ENCODE peak calls at places on chromosomes 16 and 17, in eight cellular contexts. One of them, this sample, is unnamed.

GRCh38 chr16:85432606-85433005 is 180.5 kb upstream of the GSE1 start:
- DNase-seq in naive B cell: no peak
- DNase-seq in dermis microvascular lymphatic vessel endothelial cell: no peak
- DNase-seq in NB4: no peak
- DNase-seq in stimulated activated CD4-positive, alpha-beta T cell treated with anti-CD3 and anti-CD28 coated beads, TNF-alpha, amount 100 ng/mL, for 4 hours: no peak
- DNase-seq in activated gamma-delta T cell treated with Interleukin-2 at 50 U/mL for 16 hours: no peak
- DNase-seq in upper lobe of right lung: no peak
- DNase-seq in NCI-H1417: no peak
- DNase-seq in this sample: no peak

GRCh38 chr16:13863075-13863765 is 56.7 kb upstream of the ERCC4 start:
- DNase-seq in stimulated activated CD4-positive, alpha-beta T cell treated with anti-CD3 and anti-CD28 coated beads, TNF-alpha, amount 100 ng/mL, for 4 hours: no peak
- DNase-seq in naive B cell: no peak
- DNase-seq in NCI-H1417: no peak
- DNase-seq in activated gamma-delta T cell treated with Interleukin-2 at 50 U/mL for 16 hours: no peak
- DNase-seq in dermis microvascular lymphatic vessel endothelial cell: no peak
- DNase-seq in upper lobe of right lung: no peak
- DNase-seq in NB4: no peak
- DNase-seq in this sample: no peak

GRCh38 chr17:66098040-66098439 is 93.9 kb downstream of the CEP112 start:
- DNase-seq in dermis microvascular lymphatic vessel endothelial cell: no peak
- DNase-seq in NB4: no peak
- DNase-seq in activated gamma-delta T cell treated with Interleukin-2 at 50 U/mL for 16 hours: no peak
- DNase-seq in naive B cell: no peak
- DNase-seq in stimulated activated CD4-positive, alpha-beta T cell treated with anti-CD3 and anti-CD28 coated beads, TNF-alpha, amount 100 ng/mL, for 4 hours: no peak
- DNase-seq in upper lobe of right lung: no peak
- DNase-seq in NCI-H1417: no peak
- DNase-seq in this sample: no peak

GRCh38 chr17:79505199-79505598 is 105.7 kb downstream of the RBFOX3 start:
- DNase-seq in upper lobe of right lung: no peak
- DNase-seq in NB4: no peak
- DNase-seq in stimulated activated CD4-positive, alpha-beta T cell treated with anti-CD3 and anti-CD28 coated beads, TNF-alpha, amount 100 ng/mL, for 4 hours: no peak
- DNase-seq in dermis microvascular lymphatic vessel endothelial cell: no peak
- DNase-seq in naive B cell: no peak
- DNase-seq in activated gamma-delta T cell treated with Interleukin-2 at 50 U/mL for 16 hours: no peak
- DNase-seq in NCI-H1417: no peak
- DNase-seq in this sample: no peak

GRCh38 chr17:57580055-57580739 is 164.9 kb downstream of the CCDC182 start:
- DNase-seq in naive B cell: no peak
- DNase-seq in NB4: no peak
- DNase-seq in upper lobe of right lung: no peak
- DNase-seq in NCI-H1417: no peak
- DNase-seq in dermis microvascular lymphatic vessel endothelial cell: no peak
- DNase-seq in stimulated activated CD4-positive, alpha-beta T cell treated with anti-CD3 and anti-CD28 coated beads, TNF-alpha, amount 100 ng/mL, for 4 hours: no peak
- DNase-seq in activated gamma-delta T cell treated with Interleukin-2 at 50 U/mL for 16 hours: no peak
- DNase-seq in this sample: no peak

GRCh38 chr17:64406321-64407200 is 15.9 kb upstream of the PECAM1 start:
- DNase-seq in upper lobe of right lung: peak
- DNase-seq in NCI-H1417: no peak
- DNase-seq in stimulated activated CD4-positive, alpha-beta T cell treated with anti-CD3 and anti-CD28 coated beads, TNF-alpha, amount 100 ng/mL, for 4 hours: no peak
- DNase-seq in NB4: no peak
- DNase-seq in naive B cell: no peak
- DNase-seq in activated gamma-delta T cell treated with Interleukin-2 at 50 U/mL for 16 hours: no peak
- DNase-seq in dermis microvascular lymphatic vessel endothelial cell: peak
- DNase-seq in this sample: no peak

GRCh38 chr17:14360851-14361250 is 60.0 kb downstream of the HS3ST3B1 start:
- DNase-seq in stimulated activated CD4-positive, alpha-beta T cell treated with anti-CD3 and anti-CD28 coated beads, TNF-alpha, amount 100 ng/mL, for 4 hours: no peak
- DNase-seq in dermis microvascular lymphatic vessel endothelial cell: no peak
- DNase-seq in activated gamma-delta T cell treated with Interleukin-2 at 50 U/mL for 16 hours: no peak
- DNase-seq in NCI-H1417: no peak
- DNase-seq in NB4: no peak
- DNase-seq in upper lobe of right lung: no peak
- DNase-seq in naive B cell: no peak
- DNase-seq in this sample: no peak

GRCh38 chr17:48717367-48718161 is 4.8 kb downstream of the PRAC1 start:
- DNase-seq in activated gamma-delta T cell treated with Interleukin-2 at 50 U/mL for 16 hours: no peak
- DNase-seq in stimulated activated CD4-positive, alpha-beta T cell treated with anti-CD3 and anti-CD28 coated beads, TNF-alpha, amount 100 ng/mL, for 4 hours: no peak
- DNase-seq in NCI-H1417: no peak
- DNase-seq in dermis microvascular lymphatic vessel endothelial cell: no peak
- DNase-seq in naive B cell: no peak
- DNase-seq in NB4: no peak
- DNase-seq in upper lobe of right lung: no peak
- DNase-seq in this sample: no peak

GRCh38 chr17:146983-147761 is 9.8 kb downstream of the SCGB1C2 start:
- DNase-seq in NB4: no peak
- DNase-seq in NCI-H1417: no peak
- DNase-seq in activated gamma-delta T cell treated with Interleukin-2 at 50 U/mL for 16 hours: no peak
- DNase-seq in upper lobe of right lung: peak
- DNase-seq in dermis microvascular lymphatic vessel endothelial cell: no peak
- DNase-seq in naive B cell: no peak
- DNase-seq in stimulated activated CD4-positive, alpha-beta T cell treated with anti-CD3 and anti-CD28 coated beads, TNF-alpha, amount 100 ng/mL, for 4 hours: no peak
- DNase-seq in this sample: no peak

GRCh38 chr17:10699861-10700260 is 2.5 kb downstream of the ADPRM start:
- DNase-seq in upper lobe of right lung: no peak
- DNase-seq in NCI-H1417: no peak
- DNase-seq in naive B cell: peak
- DNase-seq in stimulated activated CD4-positive, alpha-beta T cell treated with anti-CD3 and anti-CD28 coated beads, TNF-alpha, amount 100 ng/mL, for 4 hours: no peak
- DNase-seq in NB4: peak
- DNase-seq in activated gamma-delta T cell treated with Interleukin-2 at 50 U/mL for 16 hours: no peak
- DNase-seq in dermis microvascular lymphatic vessel endothelial cell: no peak
- DNase-seq in this sample: no peak

GRCh38 chr17:43442711-43443110 is 41.1 kb upstream of the DHX8 start:
- DNase-seq in stimulated activated CD4-positive, alpha-beta T cell treated with anti-CD3 and anti-CD28 coated beads, TNF-alpha, amount 100 ng/mL, for 4 hours: no peak
- DNase-seq in NB4: no peak
- DNase-seq in dermis microvascular lymphatic vessel endothelial cell: no peak
- DNase-seq in upper lobe of right lung: no peak
- DNase-seq in NCI-H1417: no peak
- DNase-seq in activated gamma-delta T cell treated with Interleukin-2 at 50 U/mL for 16 hours: no peak
- DNase-seq in naive B cell: no peak
- DNase-seq in this sample: no peak

GRCh38 chr16:49660647-49661046 is 195.3 kb downstream of the ZNF423 start:
- DNase-seq in stimulated activated CD4-positive, alpha-beta T cell treated with anti-CD3 and anti-CD28 coated beads, TNF-alpha, amount 100 ng/mL, for 4 hours: no peak
- DNase-seq in activated gamma-delta T cell treated with Interleukin-2 at 50 U/mL for 16 hours: no peak
- DNase-seq in naive B cell: no peak
- DNase-seq in dermis microvascular lymphatic vessel endothelial cell: no peak
- DNase-seq in NB4: no peak
- DNase-seq in upper lobe of right lung: no peak
- DNase-seq in NCI-H1417: no peak
- DNase-seq in this sample: no peak

GRCh38 chr16:1059310-1059709 is 13.2 kb upstream of the SSTR5 start:
- DNase-seq in NCI-H1417: no peak
- DNase-seq in NB4: no peak
- DNase-seq in naive B cell: no peak
- DNase-seq in stimulated activated CD4-positive, alpha-beta T cell treated with anti-CD3 and anti-CD28 coated beads, TNF-alpha, amount 100 ng/mL, for 4 hours: no peak
- DNase-seq in dermis microvascular lymphatic vessel endothelial cell: no peak
- DNase-seq in upper lobe of right lung: no peak
- DNase-seq in activated gamma-delta T cell treated with Interleukin-2 at 50 U/mL for 16 hours: no peak
- DNase-seq in this sample: no peak

GRCh38 chr16:995087-995486 is 13.5 kb downstream of the SOX8 start:
- DNase-seq in activated gamma-delta T cell treated with Interleukin-2 at 50 U/mL for 16 hours: no peak
- DNase-seq in stimulated activated CD4-positive, alpha-beta T cell treated with anti-CD3 and anti-CD28 coated beads, TNF-alpha, amount 100 ng/mL, for 4 hours: no peak
- DNase-seq in dermis microvascular lymphatic vessel endothelial cell: no peak
- DNase-seq in NCI-H1417: peak
- DNase-seq in NB4: no peak
- DNase-seq in naive B cell: no peak
- DNase-seq in upper lobe of right lung: no peak
- DNase-seq in this sample: no peak

This sample was measured in AML-193.